ENCODE peak calls at places on chromosomes 2 and 18, in five cellular contexts. One of them, this sample, is unnamed.

GRCh38 chr2:119332953-119333352 is 33.7 kb downstream of the C2orf76 start:
- DNase-seq in GM19239: no peak
- DNase-seq in nephron progenitor cell: no peak
- DNase-seq in C1 segment of cervical spinal cord: no peak
- DNase-seq in SJCRH30: no peak
- DNase-seq in this sample: no peak

GRCh38 chr18:53757346-53757745 is 467.1 kb downstream of the MBD2 start:
- DNase-seq in GM19239: no peak
- DNase-seq in nephron progenitor cell: no peak
- DNase-seq in C1 segment of cervical spinal cord: no peak
- DNase-seq in SJCRH30: no peak
- DNase-seq in this sample: no peak

GRCh38 chr2:1633092-1633721 is 111.1 kb downstream of the PXDN start:
- DNase-seq in GM19239: no peak
- DNase-seq in nephron progenitor cell: no peak
- DNase-seq in C1 segment of cervical spinal cord: no peak
- DNase-seq in SJCRH30: no peak
- DNase-seq in this sample: no peak

GRCh38 chr2:229800997-229801754 is 86.8 kb upstream of the DNER start:
- DNase-seq in GM19239: peak
- DNase-seq in nephron progenitor cell: peak
- DNase-seq in C1 segment of cervical spinal cord: no peak
- DNase-seq in SJCRH30: peak
- DNase-seq in this sample: peak

GRCh38 chr2:160209457-160209856 is 9.4 kb upstream of the ITGB6 start:
- DNase-seq in GM19239: no peak
- DNase-seq in nephron progenitor cell: no peak
- DNase-seq in C1 segment of cervical spinal cord: no peak
- DNase-seq in SJCRH30: peak
- DNase-seq in this sample: no peak

GRCh38 chr2:8431446-8432125 is 250.3 kb upstream of the ID2 start:
- DNase-seq in GM19239: no peak
- DNase-seq in nephron progenitor cell: no peak
- DNase-seq in C1 segment of cervical spinal cord: no peak
- DNase-seq in SJCRH30: no peak
- DNase-seq in this sample: no peak

GRCh38 chr2:26605195-26605968 is 35.8 kb downstream of the CIB4 start:
- DNase-seq in GM19239: peak
- DNase-seq in nephron progenitor cell: peak
- DNase-seq in C1 segment of cervical spinal cord: no peak
- DNase-seq in SJCRH30: peak
- DNase-seq in this sample: peak

GRCh38 chr2:177296047-177296446 is 31.5 kb upstream of the NFE2L2 start:
- DNase-seq in GM19239: no peak
- DNase-seq in nephron progenitor cell: no peak
- DNase-seq in C1 segment of cervical spinal cord: no peak
- DNase-seq in SJCRH30: no peak
- DNase-seq in this sample: no peak

GRCh38 chr18:34709104-34709503 is 994 bp upstream of the DTNA start:
- DNase-seq in GM19239: no peak
- DNase-seq in nephron progenitor cell: no peak
- DNase-seq in C1 segment of cervical spinal cord: no peak
- DNase-seq in SJCRH30: no peak
- DNase-seq in this sample: no peak

GRCh38 chr2:217360781-217361485 is 501.1 kb upstream of the TNP1 start:
- DNase-seq in GM19239: no peak
- DNase-seq in nephron progenitor cell: peak
- DNase-seq in C1 segment of cervical spinal cord: no peak
- DNase-seq in SJCRH30: no peak
- DNase-seq in this sample: no peak

GRCh38 chr2:143955416-143956075 is 564.4 kb downstream of the ZEB2 start:
- DNase-seq in GM19239: no peak
- DNase-seq in nephron progenitor cell: no peak
- DNase-seq in C1 segment of cervical spinal cord: no peak
- DNase-seq in SJCRH30: no peak
- DNase-seq in this sample: no peak

GRCh38 chr2:112800881-112801583 is 16.7 kb upstream of the IL1A start:
- DNase-seq in GM19239: no peak
- DNase-seq in nephron progenitor cell: no peak
- DNase-seq in C1 segment of cervical spinal cord: no peak
- DNase-seq in SJCRH30: no peak
- DNase-seq in this sample: no peak

GRCh38 chr2:48693645-48694044 is 61.9 kb downstream of the LHCGR start:
- DNase-seq in GM19239: no peak
- DNase-seq in nephron progenitor cell: no peak
- DNase-seq in C1 segment of cervical spinal cord: no peak
- DNase-seq in SJCRH30: no peak
- DNase-seq in this sample: no peak

GRCh38 chr2:162509288-162509968 is 165.5 kb downstream of the GCA start:
- DNase-seq in GM19239: no peak
- DNase-seq in nephron progenitor cell: no peak
- DNase-seq in C1 segment of cervical spinal cord: no peak
- DNase-seq in SJCRH30: no peak
- DNase-seq in this sample: no peak

GRCh38 chr2:45259144-45259543 is 249.9 kb upstream of the SIX2 start:
- DNase-seq in GM19239: no peak
- DNase-seq in nephron progenitor cell: peak
- DNase-seq in C1 segment of cervical spinal cord: no peak
- DNase-seq in SJCRH30: peak
- DNase-seq in this sample: no peak

GRCh38 chr2:15634846-15635490 is 43.3 kb downstream of the DDX1 start:
- DNase-seq in GM19239: no peak
- DNase-seq in nephron progenitor cell: no peak
- DNase-seq in C1 segment of cervical spinal cord: no peak
- DNase-seq in SJCRH30: no peak
- DNase-seq in this sample: no peak

GRCh38 chr2:227717687-227718567 is at the start of gene SLC19A3:
- DNase-seq in GM19239: no peak
- DNase-seq in nephron progenitor cell: peak
- DNase-seq in C1 segment of cervical spinal cord: peak
- DNase-seq in SJCRH30: no peak
- DNase-seq in this sample: peak

GRCh38 chr2:55843096-55843991 is 80.2 kb downstream of the EFEMP1 start:
- DNase-seq in GM19239: no peak
- DNase-seq in nephron progenitor cell: peak
- DNase-seq in C1 segment of cervical spinal cord: no peak
- DNase-seq in SJCRH30: no peak
- DNase-seq in this sample: no peak